ENCODE peak calls at places on chromosomes 2 and 18, in seven cellular contexts. One of them, this sample, is unnamed.

GRCh38 chr2:120177973-120178372 is 45.2 kb downstream of the TMEM185B start:
- DNase-seq in stomach: no peak
- DNase-seq in epithelial cell of esophagus: no peak
- DNase-seq in neural progenitor cell: peak
- DNase-seq in HAP-1: no peak
- DNase-seq in ELR: no peak
- DNase-seq in GM04504: no peak
- DNase-seq in this sample: no peak

GRCh38 chr2:226216578-226216977 is 583.0 kb downstream of the IRS1 start:
- DNase-seq in stomach: no peak
- DNase-seq in epithelial cell of esophagus: no peak
- DNase-seq in neural progenitor cell: no peak
- DNase-seq in HAP-1: no peak
- DNase-seq in ELR: no peak
- DNase-seq in GM04504: no peak
- DNase-seq in this sample: no peak

GRCh38 chr2:120863661-120864320 is 128.1 kb downstream of the GLI2 start:
- DNase-seq in stomach: peak
- DNase-seq in epithelial cell of esophagus: peak
- DNase-seq in neural progenitor cell: no peak
- DNase-seq in HAP-1: no peak
- DNase-seq in ELR: peak
- DNase-seq in GM04504: no peak
- DNase-seq in this sample: no peak

GRCh38 chr2:96815326-96816126 is 542 bp upstream of the CNNM3 start:
- DNase-seq in stomach: no peak
- DNase-seq in epithelial cell of esophagus: peak
- DNase-seq in neural progenitor cell: peak
- DNase-seq in HAP-1: no peak
- DNase-seq in ELR: peak
- DNase-seq in GM04504: no peak
- DNase-seq in this sample: no peak

GRCh38 chr2:111711270-111711669 is 172.7 kb downstream of the ANAPC1 start:
- DNase-seq in stomach: no peak
- DNase-seq in epithelial cell of esophagus: no peak
- DNase-seq in neural progenitor cell: no peak
- DNase-seq in HAP-1: no peak
- DNase-seq in ELR: no peak
- DNase-seq in GM04504: no peak
- DNase-seq in this sample: no peak

GRCh38 chr2:176446718-176447414 is 177.6 kb downstream of the MTX2 start:
- DNase-seq in stomach: no peak
- DNase-seq in epithelial cell of esophagus: no peak
- DNase-seq in neural progenitor cell: no peak
- DNase-seq in HAP-1: no peak
- DNase-seq in ELR: peak
- DNase-seq in GM04504: no peak
- DNase-seq in this sample: no peak

GRCh38 chr2:33069894-33070651 is 123.3 kb downstream of the LTBP1 start:
- DNase-seq in stomach: peak
- DNase-seq in epithelial cell of esophagus: peak
- DNase-seq in neural progenitor cell: no peak
- DNase-seq in HAP-1: no peak
- DNase-seq in ELR: peak
- DNase-seq in GM04504: peak
- DNase-seq in this sample: no peak

GRCh38 chr2:240796543-240797499 is 23.2 kb downstream of the KIF1A start:
- DNase-seq in stomach: no peak
- DNase-seq in epithelial cell of esophagus: no peak
- DNase-seq in neural progenitor cell: no peak
- DNase-seq in HAP-1: no peak
- DNase-seq in ELR: no peak
- DNase-seq in GM04504: no peak
- DNase-seq in this sample: no peak

GRCh38 chr18:8696749-8697211 is 8.6 kb upstream of the MTCL1 start:
- DNase-seq in stomach: peak
- DNase-seq in epithelial cell of esophagus: peak
- DNase-seq in neural progenitor cell: peak
- DNase-seq in HAP-1: peak
- DNase-seq in ELR: peak
- DNase-seq in GM04504: peak
- DNase-seq in this sample: peak

GRCh38 chr2:206481056-206481455 is 37.7 kb downstream of the ADAM23 start:
- DNase-seq in stomach: no peak
- DNase-seq in epithelial cell of esophagus: no peak
- DNase-seq in neural progenitor cell: no peak
- DNase-seq in HAP-1: no peak
- DNase-seq in ELR: no peak
- DNase-seq in GM04504: no peak
- DNase-seq in this sample: no peak

GRCh38 chr2:108604196-108604595 is 69.9 kb downstream of the LIMS1 start:
- DNase-seq in stomach: no peak
- DNase-seq in epithelial cell of esophagus: no peak
- DNase-seq in neural progenitor cell: no peak
- DNase-seq in HAP-1: no peak
- DNase-seq in ELR: peak
- DNase-seq in GM04504: no peak
- DNase-seq in this sample: no peak

GRCh38 chr2:39719317-39719716 is 53.6 kb downstream of the TMEM178A start:
- DNase-seq in stomach: no peak
- DNase-seq in epithelial cell of esophagus: no peak
- DNase-seq in neural progenitor cell: no peak
- DNase-seq in HAP-1: no peak
- DNase-seq in ELR: no peak
- DNase-seq in GM04504: no peak
- DNase-seq in this sample: no peak

GRCh38 chr2:170106441-170106840 is 71.5 kb upstream of the MYO3B start:
- DNase-seq in stomach: no peak
- DNase-seq in epithelial cell of esophagus: no peak
- DNase-seq in neural progenitor cell: peak
- DNase-seq in HAP-1: no peak
- DNase-seq in ELR: no peak
- DNase-seq in GM04504: no peak
- DNase-seq in this sample: no peak

GRCh38 chr2:189533274-189534035 is 47.1 kb downstream of the SLC40A1 start:
- DNase-seq in stomach: no peak
- DNase-seq in epithelial cell of esophagus: peak
- DNase-seq in neural progenitor cell: no peak
- DNase-seq in HAP-1: no peak
- DNase-seq in ELR: no peak
- DNase-seq in GM04504: peak
- DNase-seq in this sample: no peak

GRCh38 chr2:216757532-216757931 is 62.2 kb upstream of the IGFBP5 start:
- DNase-seq in stomach: no peak
- DNase-seq in epithelial cell of esophagus: no peak
- DNase-seq in neural progenitor cell: no peak
- DNase-seq in HAP-1: no peak
- DNase-seq in ELR: no peak
- DNase-seq in GM04504: no peak
- DNase-seq in this sample: no peak

GRCh38 chr2:1748741-1749488 is 4.6 kb upstream of the PXDN start:
- DNase-seq in stomach: peak
- DNase-seq in epithelial cell of esophagus: no peak
- DNase-seq in neural progenitor cell: no peak
- DNase-seq in HAP-1: no peak
- DNase-seq in ELR: peak
- DNase-seq in GM04504: no peak
- DNase-seq in this sample: no peak

GRCh38 chr2:203238329-203238710 is 498 bp upstream of the CYP20A1 start:
- DNase-seq in stomach: no peak
- DNase-seq in epithelial cell of esophagus: no peak
- DNase-seq in neural progenitor cell: no peak
- DNase-seq in HAP-1: no peak
- DNase-seq in ELR: no peak
- DNase-seq in GM04504: no peak
- DNase-seq in this sample: no peak

GRCh38 chr2:195009202-195009601 is 647.8 kb upstream of the SLC39A10 start:
- DNase-seq in stomach: no peak
- DNase-seq in epithelial cell of esophagus: no peak
- DNase-seq in neural progenitor cell: no peak
- DNase-seq in HAP-1: no peak
- DNase-seq in ELR: peak
- DNase-seq in GM04504: peak
- DNase-seq in this sample: no peak

GRCh38 chr18:27803957-27804356 is 373.0 kb downstream of the CDH2 start:
- DNase-seq in stomach: no peak
- DNase-seq in epithelial cell of esophagus: peak
- DNase-seq in neural progenitor cell: no peak
- DNase-seq in HAP-1: no peak
- DNase-seq in ELR: peak
- DNase-seq in GM04504: peak
- DNase-seq in this sample: no peak

GRCh38 chr18:21897811-21898210 is 157.2 kb downstream of the MIB1 start:
- DNase-seq in stomach: peak
- DNase-seq in epithelial cell of esophagus: peak
- DNase-seq in neural progenitor cell: peak
- DNase-seq in HAP-1: peak
- DNase-seq in ELR: peak
- DNase-seq in GM04504: peak
- DNase-seq in this sample: peak

GRCh38 chr2:12014088-12014960 is 267.9 kb downstream of the LPIN1 start:
- DNase-seq in stomach: no peak
- DNase-seq in epithelial cell of esophagus: no peak
- DNase-seq in neural progenitor cell: no peak
- DNase-seq in HAP-1: no peak
- DNase-seq in ELR: peak
- DNase-seq in GM04504: peak
- DNase-seq in this sample: no peak

GRCh38 chr2:105179469-105180372 is 61.8 kb upstream of the GPR45 start:
- DNase-seq in stomach: peak
- DNase-seq in epithelial cell of esophagus: peak
- DNase-seq in neural progenitor cell: peak
- DNase-seq in HAP-1: peak
- DNase-seq in ELR: peak
- DNase-seq in GM04504: peak
- DNase-seq in this sample: peak

GRCh38 chr2:204078003-204078698 is 141.6 kb downstream of the ICOS start:
- DNase-seq in stomach: no peak
- DNase-seq in epithelial cell of esophagus: peak
- DNase-seq in neural progenitor cell: no peak
- DNase-seq in HAP-1: no peak
- DNase-seq in ELR: no peak
- DNase-seq in GM04504: no peak
- DNase-seq in this sample: no peak

GRCh38 chr2:237600205-237600846 is 9.8 kb upstream of the RAB17 start:
- DNase-seq in stomach: peak
- DNase-seq in epithelial cell of esophagus: no peak
- DNase-seq in neural progenitor cell: no peak
- DNase-seq in HAP-1: no peak
- DNase-seq in ELR: peak
- DNase-seq in GM04504: peak
- DNase-seq in this sample: no peak

GRCh38 chr18:46155652-46156051 is 51.5 kb downstream of the HAUS1 start:
- DNase-seq in stomach: no peak
- DNase-seq in epithelial cell of esophagus: peak
- DNase-seq in neural progenitor cell: no peak
- DNase-seq in HAP-1: no peak
- DNase-seq in ELR: peak
- DNase-seq in GM04504: peak
- DNase-seq in this sample: no peak

GRCh38 chr2:181818826-181819225 is 72.7 kb upstream of the ITPRID2 start:
- DNase-seq in stomach: no peak
- DNase-seq in epithelial cell of esophagus: no peak
- DNase-seq in neural progenitor cell: no peak
- DNase-seq in HAP-1: peak
- DNase-seq in ELR: no peak
- DNase-seq in GM04504: no peak
- DNase-seq in this sample: no peak

GRCh38 chr2:72581560-72582181 is 244.2 kb downstream of the EXOC6B start:
- DNase-seq in stomach: no peak
- DNase-seq in epithelial cell of esophagus: no peak
- DNase-seq in neural progenitor cell: peak
- DNase-seq in HAP-1: no peak
- DNase-seq in ELR: no peak
- DNase-seq in GM04504: no peak
- DNase-seq in this sample: no peak

GRCh38 chr2:68885811-68886075 is 14.5 kb upstream of the BMP10 start:
- DNase-seq in stomach: no peak
- DNase-seq in epithelial cell of esophagus: no peak
- DNase-seq in neural progenitor cell: no peak
- DNase-seq in HAP-1: no peak
- DNase-seq in ELR: no peak
- DNase-seq in GM04504: no peak
- DNase-seq in this sample: no peak

GRCh38 chr2:41784496-41784895 is 263.3 kb upstream of the PKDCC start:
- DNase-seq in stomach: no peak
- DNase-seq in epithelial cell of esophagus: peak
- DNase-seq in neural progenitor cell: no peak
- DNase-seq in HAP-1: no peak
- DNase-seq in ELR: peak
- DNase-seq in GM04504: no peak
- DNase-seq in this sample: no peak

GRCh38 chr2:230738391-230738811 is 25.8 kb downstream of the CAB39 start:
- DNase-seq in stomach: no peak
- DNase-seq in epithelial cell of esophagus: no peak
- DNase-seq in neural progenitor cell: no peak
- DNase-seq in HAP-1: no peak
- DNase-seq in ELR: no peak
- DNase-seq in GM04504: no peak
- DNase-seq in this sample: no peak